ENCODE peak calls at places on chromosomes 5 and 9, in seven cellular contexts. F is ascending aorta; U is nephron progenitor cell; L is CD8-positive, alpha-beta T cell; W is body of pancreas; E is astrocyte of the cerebellum; Q is sigmoid colon. K is an unnamed sample.

GRCh38 chr5:176809544-176810083 is 745 bp upstream of the UNC5A start:
- DNase-seq in F (no peak), U (no peak), L (no peak), W (no peak), E (no peak), Q (no peak), K (no peak)

GRCh38 chr5:10536511-10536910 is 27.4 kb upstream of the ANKRD33B start:
- DNase-seq in F (no peak), U (no peak), L (no peak), W (no peak), E (no peak), Q (peak), K (no peak)

GRCh38 chr9:69471433-69471832 is 146.4 kb downstream of the ENTREP1 start:
- DNase-seq in F (no peak), U (no peak), L (no peak), W (no peak), E (peak), Q (no peak), K (no peak)

GRCh38 chr5:102579379-102579778 is 80.6 kb upstream of the SLCO6A1 start:
- DNase-seq in F (no peak), U (no peak), L (no peak), W (no peak), E (no peak), Q (no peak), K (no peak)

GRCh38 chr5:8457187-8458037 is 588.5 kb downstream of the MTRR start:
- DNase-seq in F (peak), U (no peak), L (peak), W (peak), E (peak), Q (peak), K (peak)

GRCh38 chr5:143923634-143924265 is 111.8 kb downstream of the HMHB1 start:
- DNase-seq in F (no peak), U (no peak), L (no peak), W (no peak), E (no peak), Q (no peak), K (no peak)

GRCh38 chr9:110650991-110651411 is 17.6 kb upstream of the MUSK start:
- DNase-seq in F (peak), U (no peak), L (no peak), W (no peak), E (peak), Q (no peak), K (peak)

GRCh38 chr5:134577022-134577795 is 51.7 kb downstream of the JADE2 start:
- DNase-seq in F (no peak), U (no peak), L (no peak), W (no peak), E (no peak), Q (no peak), K (no peak)

GRCh38 chr5:131305906-131306305 is 42.1 kb downstream of the CDC42SE2 start:
- DNase-seq in F (no peak), U (no peak), L (no peak), W (no peak), E (no peak), Q (no peak), K (no peak)

GRCh38 chr5:162911873-162912272 is 525.5 kb upstream of the CCNG1 start:
- DNase-seq in F (no peak), U (no peak), L (no peak), W (no peak), E (no peak), Q (no peak), K (no peak)

GRCh38 chr5:35089688-35090314 is 42.1 kb upstream of the AGXT2 start:
- DNase-seq in F (no peak), U (peak), L (peak), W (peak), E (peak), Q (no peak), K (peak)

GRCh38 chr5:112419050-112419595 is at the start of gene EPB41L4A:
- DNase-seq in F (no peak), U (peak), L (no peak), W (peak), E (no peak), Q (no peak), K (no peak)

GRCh38 chr9:77712533-77713130 is 64.5 kb upstream of the GNA14 start:
- DNase-seq in F (no peak), U (no peak), L (no peak), W (no peak), E (peak), Q (no peak), K (peak)

GRCh38 chr9:108434036-108434435 is 421.8 kb downstream of the ACTL7B start:
- DNase-seq in F (no peak), U (no peak), L (no peak), W (no peak), E (no peak), Q (no peak), K (no peak)

GRCh38 chr5:138705007-138705406 is 48.2 kb upstream of the CTNNA1 start:
- DNase-seq in F (no peak), U (no peak), L (no peak), W (no peak), E (no peak), Q (no peak), K (no peak)

GRCh38 chr5:121273818-121274433 is 577.8 kb upstream of the FTMT start:
- DNase-seq in F (no peak), U (no peak), L (no peak), W (no peak), E (peak), Q (no peak), K (peak)

GRCh38 chr9:137295313-137296213 is 6.5 kb downstream of the NRARP start:
- DNase-seq in F (no peak), U (peak), L (peak), W (peak), E (no peak), Q (no peak), K (no peak)
- TF ChIP-seq CTCF in F (peak), U (no peak), L (peak), W (no peak), E (peak), Q (no peak), K (peak)

DNA sequence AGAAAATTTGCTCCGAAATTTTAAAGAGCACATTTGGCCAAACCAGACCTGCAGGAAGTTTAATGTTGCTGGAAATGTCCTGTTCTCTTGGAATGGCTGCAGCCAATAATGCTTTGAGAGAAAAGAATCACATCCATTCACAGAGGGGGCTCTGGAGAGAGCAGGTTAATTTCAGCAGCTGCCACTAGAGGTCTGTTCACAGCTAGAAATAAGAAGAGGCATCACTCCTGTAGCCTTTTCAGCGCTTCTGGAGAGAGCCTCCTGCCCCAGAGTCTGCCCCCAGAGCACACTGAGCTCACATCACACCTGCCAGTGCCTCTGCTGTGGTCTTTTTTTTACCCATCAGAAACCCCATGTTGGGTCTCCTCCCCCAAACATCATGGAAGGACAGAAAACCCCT is 124.8 kb upstream of the RAD23B start:
- DNase-seq in F (no peak), U (peak), L (no peak), W (no peak), E (peak), Q (no peak), K (no peak)
- TF ChIP-seq CTCF in F (no peak), U (peak), L (no peak), W (no peak), E (peak), Q (no peak), K (peak)

GRCh38 chr5:69032009-69032408 is 61.8 kb upstream of the SLC30A5 start:
- DNase-seq in F (no peak), U (no peak), L (no peak), W (no peak), E (no peak), Q (no peak), K (no peak)
- TF ChIP-seq CTCF in F (no peak), U (no peak), L (no peak), W (no peak), E (peak), Q (no peak), K (no peak)

GRCh38 chr5:139861889-139862207 is 66.2 kb downstream of the PSD2 start:
- DNase-seq in F (no peak), U (no peak), L (no peak), W (no peak), E (no peak), Q (no peak), K (no peak)

GRCh38 chr5:139863361-139863760 is 67.8 kb downstream of the PSD2 start:
- DNase-seq in F (no peak), U (no peak), L (no peak), W (peak), E (no peak), Q (peak), K (no peak)

GRCh38 chr5:139863855-139864558 is 68.4 kb downstream of the PSD2 start:
- DNase-seq in F (peak), U (peak), L (peak), W (peak), E (peak), Q (peak), K (no peak)

GRCh38 chr5:139862313-139862712 is 66.7 kb downstream of the PSD2 start:
- DNase-seq in F (peak), U (no peak), L (no peak), W (no peak), E (no peak), Q (no peak), K (no peak)

GRCh38 chr5:139862803-139863202 is 67.2 kb downstream of the PSD2 start:
- DNase-seq in F (no peak), U (no peak), L (no peak), W (no peak), E (no peak), Q (no peak), K (no peak)
- TF ChIP-seq CTCF in F (no peak), U (no peak), L (no peak), W (no peak), E (peak), Q (no peak), K (no peak)

GRCh38 chr5:174708466-174709207 is 15.7 kb upstream of the MSX2 start:
- DNase-seq in F (no peak), U (no peak), L (no peak), W (no peak), E (no peak), Q (peak), K (no peak)

GRCh38 chr5:174706997-174707548 is 17.3 kb upstream of the MSX2 start:
- DNase-seq in F (peak), U (no peak), L (no peak), W (no peak), E (peak), Q (peak), K (no peak)

GRCh38 chr5:174707671-174708070 is 16.7 kb upstream of the MSX2 start:
- DNase-seq in F (no peak), U (no peak), L (no peak), W (no peak), E (no peak), Q (peak), K (no peak)
- TF ChIP-seq CTCF in F (no peak), U (no peak), L (no peak), W (no peak), E (no peak), Q (no peak), K (no peak)

GRCh38 chr5:82257247-82257646 is 20.9 kb downstream of the RPS23 start:
- DNase-seq in F (no peak), U (no peak), L (no peak), W (no peak), E (no peak), Q (no peak), K (no peak)

GRCh38 chr5:82265052-82265451 is 13.1 kb downstream of the RPS23 start:
- DNase-seq in F (no peak), U (no peak), L (no peak), W (no peak), E (peak), Q (no peak), K (no peak)

GRCh38 chr5:82255844-82256243 is 22.3 kb downstream of the RPS23 start:
- DNase-seq in F (no peak), U (no peak), L (no peak), W (no peak), E (no peak), Q (no peak), K (no peak)

GRCh38 chr5:82257729-82258128 is 20.4 kb downstream of the RPS23 start:
- DNase-seq in F (no peak), U (no peak), L (no peak), W (no peak), E (no peak), Q (no peak), K (no peak)

DNA sequence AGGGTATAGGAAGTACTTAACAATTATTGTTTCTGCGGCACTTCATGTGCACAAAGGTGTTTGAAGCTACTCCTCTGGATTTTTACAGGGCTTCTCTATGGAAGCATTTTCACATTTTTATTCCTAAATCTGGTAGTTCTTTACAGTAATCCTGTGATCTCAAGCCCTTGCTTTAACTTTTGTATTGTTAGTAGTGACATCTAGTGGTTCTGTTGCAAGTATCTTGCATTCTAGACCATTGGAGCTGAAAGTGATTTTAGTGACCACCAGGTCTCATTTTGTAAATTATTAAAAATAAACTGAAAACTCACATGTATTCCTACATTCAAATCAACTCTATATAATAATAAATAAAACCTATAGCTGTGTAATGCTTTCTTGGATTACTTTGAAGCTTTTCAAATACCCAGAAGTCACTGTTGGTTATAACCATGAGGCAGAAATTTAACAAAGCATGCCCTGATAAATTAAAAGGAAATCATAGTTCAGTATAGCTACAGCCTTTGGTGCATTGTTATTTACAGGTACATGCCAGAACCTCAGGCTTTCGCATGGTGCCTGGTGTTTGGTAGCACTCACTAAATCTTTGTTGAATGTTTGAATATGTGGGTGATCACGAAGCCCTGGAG is 18.9 kb downstream of the RPS23 start:
- DNase-seq in F (no peak), U (no peak), L (no peak), W (no peak), E (peak), Q (no peak), K (peak)
- TF ChIP-seq CTCF in F (no peak), U (peak), L (no peak), W (peak), E (peak), Q (no peak), K (peak)

DNA sequence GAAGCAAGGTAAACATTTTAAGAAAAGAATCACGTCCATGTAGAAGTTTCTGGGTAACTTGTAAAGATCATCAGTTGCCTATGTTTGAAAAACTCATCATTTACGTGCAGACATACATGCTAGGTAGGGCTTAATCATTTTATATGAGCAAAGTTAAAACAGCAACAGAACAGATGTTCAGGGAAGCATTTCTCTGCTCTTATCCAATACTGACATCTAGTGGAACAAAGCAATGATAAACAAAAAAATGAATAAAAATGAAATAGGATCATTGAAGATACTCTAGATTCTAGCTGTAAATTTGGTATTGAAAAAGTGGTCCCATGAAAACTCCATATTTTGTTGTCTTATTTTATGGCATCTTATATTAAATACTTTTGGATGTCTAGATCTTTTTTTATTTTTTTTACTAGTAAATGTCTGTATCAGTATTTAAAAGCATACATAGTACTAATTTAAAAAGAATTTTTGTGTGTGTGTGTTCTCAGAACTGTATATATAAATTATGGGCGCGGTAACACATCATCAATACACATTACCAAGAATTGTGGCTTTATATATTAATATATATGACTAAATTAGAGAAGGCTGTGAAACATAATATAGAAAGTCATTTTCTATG is 1050.2 kb downstream of the CDH12 start:
- DNase-seq in F (no peak), U (no peak), L (no peak), W (no peak), E (no peak), Q (no peak), K (no peak)
- TF ChIP-seq CTCF in F (no peak), U (peak), L (no peak), W (peak), E (peak), Q (peak), K (peak)

DNA sequence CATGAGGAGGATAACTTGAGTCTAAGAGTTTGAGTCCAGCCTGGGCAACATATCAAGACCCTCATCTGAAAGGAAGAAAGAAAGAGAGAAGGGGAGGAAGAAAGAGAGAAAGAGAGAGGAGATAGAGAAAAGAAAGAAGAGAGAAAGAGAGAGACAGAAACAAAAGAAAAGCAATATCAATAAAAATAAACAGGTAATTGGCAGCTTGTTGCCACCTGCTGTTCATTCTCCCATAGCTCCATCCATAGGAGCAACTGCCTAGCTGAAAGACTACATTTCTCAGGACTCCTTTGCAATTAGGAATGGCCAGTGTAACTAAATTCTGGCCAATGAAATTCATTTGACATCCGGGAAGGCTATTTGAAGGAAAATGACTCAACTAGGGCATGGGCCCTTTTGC is 4.6 kb upstream of the TTC39B start:
- DNase-seq in F (no peak), U (no peak), L (no peak), W (peak), E (no peak), Q (no peak), K (no peak)
- TF ChIP-seq CTCF in F (no peak), U (no peak), L (no peak), W (no peak), E (no peak), Q (no peak), K (no peak)

K was measured in retinal pigment epithelial cell.